ENCODE peak calls at places on chromosomes 16 and 17, in five cellular contexts. V is esophagus squamous epithelium, K is heart left ventricle, F is body of pancreas, G is adrenal gland. W is an unnamed sample.

GRCh38 chr16:72530434-72530833 is 358.5 kb upstream of the PMFBP1 start:
- DNase-seq in V (no peak), K (no peak), F (no peak), G (no peak), W (no peak)

GRCh38 chr17:76673729-76674128 is 30.2 kb upstream of the ST6GALNAC1 start:
- DNase-seq in V (no peak), K (no peak), F (no peak), G (no peak), W (no peak)

GRCh38 chr17:82859431-82860403 is 19.9 kb upstream of the ZNF750 start:
- DNase-seq in V (no peak), K (no peak), F (no peak), G (peak; percentile 67), W (no peak)

GRCh38 chr17:14297161-14297851 is 3.6 kb upstream of the HS3ST3B1 start:
- DNase-seq in V (no peak), K (peak; percentile 79), F (peak; percentile 39), G (no peak), W (peak; percentile 87)

GRCh38 chr17:69724236-69724635 is 309.7 kb downstream of the MAP2K6 start:
- DNase-seq in V (no peak), K (no peak), F (no peak), G (no peak), W (no peak)

GRCh38 chr16:1612320-1613111 is at the start of gene CRAMP1:
- DNase-seq in V (no peak), K (peak; percentile 70), F (peak; percentile 39), G (no peak), W (no peak)

GRCh38 chr16:49003992-49004391 is 277.6 kb downstream of the CBLN1 start:
- DNase-seq in V (no peak), K (no peak), F (no peak), G (no peak), W (no peak)

GRCh38 chr16:23414731-23415130 is 38.3 kb downstream of the COG7 start:
- DNase-seq in V (no peak), K (no peak), F (no peak), G (no peak), W (no peak)

GRCh38 chr17:74190807-74191206 is 12.7 kb upstream of the RPL38 start:
- DNase-seq in V (no peak), K (no peak), F (no peak), G (no peak), W (no peak)

GRCh38 chr17:62998665-62999393 is 32.8 kb downstream of the TANC2 start:
- DNase-seq in V (no peak), K (no peak), F (no peak), G (no peak), W (no peak)

GRCh38 chr17:62994931-62995330 is 28.9 kb downstream of the TANC2 start:
- DNase-seq in V (no peak), K (no peak), F (no peak), G (no peak), W (no peak)

GRCh38 chr17:62996221-62996620 is 30.2 kb downstream of the TANC2 start:
- DNase-seq in V (no peak), K (no peak), F (no peak), G (no peak), W (no peak)

GRCh38 chr17:62995377-62995885 is 29.4 kb downstream of the TANC2 start:
- DNase-seq in V (no peak), K (no peak), F (no peak), G (no peak), W (no peak)
- TF ChIP-seq CTCF in V (no peak), K (peak; percentile 48), F (peak; percentile 29), G (no peak), W (peak; percentile 14)

GRCh38 chr17:42924891-42925290 is 24.3 kb downstream of the G6PC1 start:
- DNase-seq in V (no peak), K (no peak), F (no peak), G (no peak), W (no peak)

GRCh38 chr17:42929497-42929844 is 28.9 kb downstream of the G6PC1 start:
- DNase-seq in V (no peak), K (no peak), F (no peak), G (no peak), W (no peak)

DNA sequence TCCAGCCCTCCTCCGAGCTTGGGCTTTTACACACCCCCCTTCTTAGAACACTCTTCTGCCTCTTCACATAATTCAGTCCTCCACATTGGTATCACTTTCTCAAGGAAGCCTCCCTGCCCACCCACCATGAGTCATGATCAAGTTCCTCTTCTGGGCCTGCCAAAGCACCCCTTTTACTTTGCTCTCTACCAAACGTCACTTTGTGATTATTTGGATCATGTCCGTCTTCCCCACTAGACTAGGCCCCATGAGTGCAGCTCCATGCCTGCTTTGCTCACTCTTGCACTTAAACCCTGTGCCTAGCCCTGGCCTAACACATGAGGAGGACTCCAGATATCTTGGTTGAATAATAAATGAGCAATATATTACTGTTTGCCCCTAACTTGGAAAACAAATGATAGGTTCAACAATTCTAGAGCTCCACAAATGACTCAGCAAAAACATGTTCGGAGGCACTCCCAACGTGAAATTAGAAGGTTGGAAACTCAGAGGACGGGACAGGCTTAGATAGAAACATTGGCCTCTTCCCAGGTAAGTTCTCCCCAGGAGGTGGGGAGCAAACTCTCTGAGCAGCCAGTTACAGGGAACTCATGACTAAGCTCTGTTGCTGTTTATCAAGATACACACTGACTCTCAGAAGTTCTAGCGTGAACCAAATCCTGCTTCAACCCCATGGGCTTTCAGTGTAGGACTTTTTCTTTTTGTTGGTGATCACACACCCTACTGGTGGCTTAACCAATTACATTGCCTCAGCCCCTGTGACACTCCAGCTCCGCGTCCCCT is 28.3 kb downstream of the G6PC1 start:
- DNase-seq in V (no peak), K (no peak), F (peak; percentile 60), G (peak; percentile 23), W (peak; percentile 93)
- TF ChIP-seq POLR2A in V (no peak), K (no peak), F (no peak), G (no peak), W (no peak)

DNA sequence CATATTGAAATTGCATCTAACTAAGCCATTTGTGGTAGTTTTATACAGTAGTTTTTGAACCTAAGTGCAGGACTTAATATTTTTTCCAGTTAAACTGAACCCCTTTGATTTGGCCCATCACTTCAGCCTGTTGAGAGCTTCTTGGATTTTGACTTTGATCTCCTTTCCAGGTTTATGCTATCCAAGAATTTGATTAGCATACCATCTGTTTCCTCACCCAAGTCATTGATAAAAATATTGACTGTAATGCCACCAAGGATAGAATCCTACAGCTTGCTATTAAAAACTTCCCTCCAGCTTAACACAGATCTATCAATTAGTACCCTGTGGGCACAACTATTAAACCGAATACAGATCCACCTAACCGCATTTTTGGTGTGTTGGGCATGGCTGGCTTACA is 7.2 kb downstream of the TMEM94 start:
- DNase-seq in V (no peak), K (no peak), F (no peak), G (no peak), W (no peak)
- H3K4me1 ChIP-seq in V (peaks cover 22% of the 10 kb centered on the region), K (peaks cover 16% of the 10 kb centered on the region), F (no peaks in the 10 kb centered on the region), G (peaks cover 33% of the 10 kb centered on the region), W (peaks cover 30% of the 10 kb centered on the region)

GRCh38 chr17:42706732-42707131 is 24.4 kb downstream of the CNTNAP1 start:
- DNase-seq in V (no peak), K (no peak), F (no peak), G (no peak), W (no peak)
- TF ChIP-seq CTCF in V (no peak), K (no peak), F (no peak), G (no peak), W (no peak)

GRCh38 chr17:67824735-67825626 is at the start of gene BPTF:
- DNase-seq in V (peak; percentile 55), K (peak; percentile 96), F (peak; percentile 91), G (peak; percentile 93), W (peak; percentile 97)
- TF ChIP-seq POLR2A in V (no peak), K (peak; percentile 43), F (peak; percentile 71), G (peak; percentile 73), W (no peak)

GRCh38 chr17:17104494-17104893 is 62.2 kb downstream of the MPRIP start:
- DNase-seq in V (no peak), K (no peak), F (no peak), G (no peak), W (no peak)
- H3K4me1 ChIP-seq in V (peaks cover 40% of the 10 kb centered on the region), K (peaks cover 97% of the 10 kb centered on the region), F (peaks cover 32% of the 10 kb centered on the region), G (peaks cover 55% of the 10 kb centered on the region), W (peaks cover 54% of the 10 kb centered on the region)

GRCh38 chr17:9828296-9829059 is 2.8 kb downstream of the GLP2R start:
- DNase-seq in V (no peak), K (no peak), F (no peak), G (no peak), W (no peak)

GRCh38 chr17:9824797-9825338 is 856 bp upstream of the GLP2R start:
- DNase-seq in V (no peak), K (no peak), F (no peak), G (no peak), W (no peak)

GRCh38 chr17:9821921-9822320 is at the start of gene GSG1L2:
- DNase-seq in V (no peak), K (no peak), F (no peak), G (no peak), W (no peak)

GRCh38 chr17:9825751-9826150 is at the start of gene GLP2R:
- DNase-seq in V (no peak), K (no peak), F (no peak), G (no peak), W (no peak)

DNA sequence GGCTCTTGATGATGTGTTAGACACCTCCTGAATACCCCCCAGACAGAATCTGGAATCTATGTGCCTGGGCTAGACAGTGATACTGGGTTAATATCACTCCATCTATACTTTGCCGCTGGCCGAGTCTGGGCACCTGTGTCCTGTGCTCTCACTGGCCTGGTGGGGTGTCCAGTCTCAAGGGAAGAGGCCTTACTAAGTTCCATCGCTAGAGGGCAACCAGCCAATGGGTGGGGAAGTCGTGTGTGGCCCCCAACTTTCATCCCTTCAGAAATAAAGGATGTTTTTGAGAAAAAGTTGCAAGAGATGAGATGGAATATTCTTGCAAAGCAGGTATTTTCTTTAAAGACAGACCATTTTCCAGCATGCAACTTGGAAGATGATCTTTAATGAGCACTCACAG is 1.6 kb upstream of the GLP2R start:
- DNase-seq in V (no peak), K (no peak), F (no peak), G (no peak), W (no peak)
- TF ChIP-seq CTCF in V (no peak), K (no peak), F (no peak), G (no peak), W (no peak)

DNA sequence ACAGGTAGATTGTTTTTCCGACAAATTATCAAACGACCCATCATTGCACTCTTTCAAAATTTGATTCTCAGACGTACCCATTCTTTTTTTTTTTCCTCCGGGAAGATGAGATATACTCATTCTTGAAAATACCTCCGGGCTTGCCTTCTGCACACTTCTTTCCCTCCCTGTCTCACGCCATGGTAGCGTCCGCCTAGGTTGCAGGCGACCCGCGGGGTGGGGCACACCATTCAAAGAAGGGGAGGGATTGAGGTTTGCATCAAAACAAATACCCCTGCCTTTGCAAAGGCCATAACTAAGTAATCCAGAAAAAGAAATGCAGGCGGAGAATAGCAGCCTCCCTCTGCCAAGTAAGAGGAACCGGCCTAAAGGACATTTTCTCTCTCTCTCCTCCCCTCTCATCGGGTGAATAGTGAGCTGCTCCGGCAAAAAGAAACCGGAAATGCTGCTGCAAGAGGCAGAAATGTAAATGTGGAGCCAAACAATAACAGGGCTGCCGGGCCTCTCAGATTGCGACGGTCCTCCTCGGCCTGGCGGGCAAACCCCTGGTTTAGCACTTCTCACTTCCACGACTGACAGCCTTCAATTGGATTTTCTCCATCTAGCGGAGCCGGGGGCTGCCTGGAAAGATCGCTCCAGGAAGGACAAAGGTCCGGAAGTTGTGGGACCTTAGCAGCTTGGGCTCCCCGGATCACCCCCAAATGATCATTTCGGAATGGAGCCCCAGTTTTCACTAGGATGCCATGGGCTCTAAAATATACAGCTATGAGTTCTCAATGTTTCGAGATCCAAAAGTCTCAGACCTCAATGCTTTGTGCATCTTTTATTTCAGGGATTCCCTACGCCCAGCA is 844 bp downstream of the TP53 start:
- DNase-seq in V (peak; percentile 41), K (peak; percentile 85), F (peak; percentile 78), G (peak; percentile 76), W (peak; percentile 95)
- TF ChIP-seq POLR2A in V (peak; percentile 47), K (peak; percentile 80), F (peak; percentile 88), G (peak; percentile 96), W (peak; percentile 85)

GRCh38 chr17:2064511-2064910 is 9.6 kb downstream of the HIC1 start:
- DNase-seq in V (no peak), K (no peak), F (no peak), G (no peak), W (peak; percentile 92)
- H3K4me1 ChIP-seq in V (peaks cover 72% of the 10 kb centered on the region), K (peaks cover 78% of the 10 kb centered on the region), F (no peaks in the 10 kb centered on the region), G (peaks cover 47% of the 10 kb centered on the region), W (peaks cover 88% of the 10 kb centered on the region)